ENCODE peak calls at places on chromosome 10, in five cellular contexts. One of them, this sample, is unnamed.

GRCh38 chr10:124535731-124536495 is 74.3 kb downstream of the LHPP start:
- DNase-seq in GM12878: no peak
- DNase-seq in HepG2: no peak
- DNase-seq in HCT116: no peak
- DNase-seq in SK-N-SH: peak
- DNase-seq in this sample: no peak

GRCh38 chr10:61541960-61542359 is 88.8 kb upstream of the TMEM26 start:
- DNase-seq in HepG2: no peak
- DNase-seq in GM12878: peak
- DNase-seq in HCT116: no peak
- DNase-seq in SK-N-SH: no peak
- DNase-seq in this sample: no peak

GRCh38 chr10:69668722-69669121 is 38.7 kb downstream of the FAM241B start:
- DNase-seq in HepG2: no peak
- DNase-seq in HCT116: no peak
- DNase-seq in GM12878: no peak
- DNase-seq in SK-N-SH: no peak
- DNase-seq in this sample: no peak

GRCh38 chr10:24777191-24777590 is 53.5 kb upstream of the ARHGAP21 start:
- DNase-seq in GM12878: no peak
- DNase-seq in HepG2: no peak
- DNase-seq in HCT116: no peak
- DNase-seq in SK-N-SH: no peak
- DNase-seq in this sample: no peak

GRCh38 chr10:670990-671389 is 18.5 kb downstream of the DIP2C start:
- DNase-seq in SK-N-SH: no peak
- DNase-seq in GM12878: no peak
- DNase-seq in HepG2: no peak
- DNase-seq in HCT116: no peak
- DNase-seq in this sample: no peak

GRCh38 chr10:58511765-58512469 is 755 bp upstream of the BICC1 start:
- DNase-seq in SK-N-SH: peak
- DNase-seq in HCT116: no peak
- DNase-seq in HepG2: peak
- DNase-seq in GM12878: no peak
- DNase-seq in this sample: no peak

GRCh38 chr10:76190871-76191270 is 759.4 kb downstream of the LRMDA start:
- DNase-seq in GM12878: no peak
- DNase-seq in SK-N-SH: no peak
- DNase-seq in HCT116: no peak
- DNase-seq in HepG2: no peak
- DNase-seq in this sample: no peak

GRCh38 chr10:79046991-79047874 is 21.5 kb upstream of the ZMIZ1 start:
- DNase-seq in HCT116: no peak
- DNase-seq in HepG2: no peak
- DNase-seq in GM12878: no peak
- DNase-seq in SK-N-SH: no peak
- DNase-seq in this sample: no peak

GRCh38 chr10:3091346-3091787 is 24.0 kb downstream of the PFKP start:
- DNase-seq in GM12878: no peak
- DNase-seq in HCT116: peak
- DNase-seq in SK-N-SH: no peak
- DNase-seq in HepG2: peak
- DNase-seq in this sample: peak

GRCh38 chr10:74539317-74539716 is 287.1 kb upstream of the KAT6B start:
- DNase-seq in HepG2: no peak
- DNase-seq in HCT116: no peak
- DNase-seq in GM12878: no peak
- DNase-seq in SK-N-SH: no peak
- DNase-seq in this sample: no peak

GRCh38 chr10:10389182-10389581 is 628.5 kb upstream of the CELF2 start:
- DNase-seq in HepG2: no peak
- DNase-seq in SK-N-SH: no peak
- DNase-seq in HCT116: no peak
- DNase-seq in GM12878: no peak
- DNase-seq in this sample: no peak

GRCh38 chr10:71187600-71187999 is 24.8 kb upstream of the UNC5B start:
- DNase-seq in HepG2: no peak
- DNase-seq in SK-N-SH: no peak
- DNase-seq in HCT116: no peak
- DNase-seq in GM12878: no peak
- DNase-seq in this sample: no peak

GRCh38 chr10:43594944-43595589 is 11.2 kb upstream of the ZNF485 start:
- DNase-seq in HepG2: no peak
- DNase-seq in SK-N-SH: no peak
- DNase-seq in GM12878: peak
- DNase-seq in HCT116: no peak
- DNase-seq in this sample: no peak

GRCh38 chr10:101134299-101135127 is 3.4 kb downstream of the TLX1 start:
- DNase-seq in GM12878: no peak
- DNase-seq in SK-N-SH: peak
- DNase-seq in HCT116: no peak
- DNase-seq in HepG2: no peak
- DNase-seq in this sample: no peak

GRCh38 chr10:21989453-21990154 is 13.9 kb downstream of the DNAJC1 start:
- DNase-seq in GM12878: no peak
- DNase-seq in HepG2: peak
- DNase-seq in SK-N-SH: peak
- DNase-seq in HCT116: peak
- DNase-seq in this sample: peak

GRCh38 chr10:31808258-31809218 is 120.1 kb downstream of the ARHGAP12 start:
- DNase-seq in SK-N-SH: peak
- DNase-seq in HCT116: peak
- DNase-seq in GM12878: peak
- DNase-seq in HepG2: peak
- DNase-seq in this sample: peak

GRCh38 chr10:70007116-70007820 is 45.4 kb upstream of the MACROH2A2 start:
- DNase-seq in GM12878: no peak
- DNase-seq in HepG2: no peak
- DNase-seq in SK-N-SH: no peak
- DNase-seq in HCT116: no peak
- DNase-seq in this sample: no peak

GRCh38 chr10:70967591-70968588 is 79.5 kb upstream of the PCBD1 start:
- DNase-seq in HepG2: no peak
- DNase-seq in SK-N-SH: no peak
- DNase-seq in HCT116: no peak
- DNase-seq in GM12878: no peak
- DNase-seq in this sample: no peak

GRCh38 chr10:98028168-98028770 is 2.2 kb downstream of the CRTAC1 start:
- DNase-seq in HCT116: peak
- DNase-seq in SK-N-SH: peak
- DNase-seq in GM12878: no peak
- DNase-seq in HepG2: peak
- DNase-seq in this sample: no peak

GRCh38 chr10:36171546-36171945 is 529.5 kb upstream of the FZD8 start:
- DNase-seq in GM12878: no peak
- DNase-seq in HCT116: no peak
- DNase-seq in SK-N-SH: no peak
- DNase-seq in HepG2: no peak
- DNase-seq in this sample: no peak

GRCh38 chr10:96025566-96025965 is 17.8 kb upstream of the CCNJ start:
- DNase-seq in HCT116: peak
- DNase-seq in GM12878: no peak
- DNase-seq in HepG2: peak
- DNase-seq in SK-N-SH: no peak
- DNase-seq in this sample: no peak

GRCh38 chr10:98029149-98030092 is 1.0 kb downstream of the CRTAC1 start:
- DNase-seq in GM12878: no peak
- DNase-seq in HepG2: no peak
- DNase-seq in HCT116: no peak
- DNase-seq in SK-N-SH: peak
- DNase-seq in this sample: no peak

GRCh38 chr10:97050959-97051496 is 134.7 kb downstream of the SLIT1 start:
- DNase-seq in GM12878: no peak
- DNase-seq in HCT116: no peak
- DNase-seq in SK-N-SH: no peak
- DNase-seq in HepG2: no peak
- DNase-seq in this sample: no peak

GRCh38 chr10:5094265-5095205 is at the start of gene AKR1C3:
- DNase-seq in SK-N-SH: peak
- DNase-seq in GM12878: no peak
- DNase-seq in HCT116: peak
- DNase-seq in HepG2: peak
- DNase-seq in this sample: peak

GRCh38 chr10:98013122-98013521 is 17.3 kb downstream of the CRTAC1 start:
- DNase-seq in SK-N-SH: no peak
- DNase-seq in HCT116: no peak
- DNase-seq in HepG2: no peak
- DNase-seq in GM12878: no peak
- DNase-seq in this sample: no peak

GRCh38 chr10:73841526-73842285 is 30.3 kb upstream of the NDST2 start:
- DNase-seq in HepG2: no peak
- DNase-seq in SK-N-SH: no peak
- DNase-seq in HCT116: no peak
- DNase-seq in GM12878: no peak
- DNase-seq in this sample: no peak

GRCh38 chr10:72068901-72069446 is 19.4 kb downstream of the SPOCK2 start:
- DNase-seq in GM12878: no peak
- DNase-seq in SK-N-SH: peak
- DNase-seq in HepG2: peak
- DNase-seq in HCT116: no peak
- DNase-seq in this sample: no peak

GRCh38 chr10:109881481-109881880 is 41.8 kb downstream of the XPNPEP1 start:
- DNase-seq in GM12878: no peak
- DNase-seq in SK-N-SH: no peak
- DNase-seq in HCT116: no peak
- DNase-seq in HepG2: no peak
- DNase-seq in this sample: no peak

GRCh38 chr10:59880019-59880717 is 26.2 kb downstream of the CCDC6 start:
- DNase-seq in SK-N-SH: no peak
- DNase-seq in GM12878: no peak
- DNase-seq in HCT116: no peak
- DNase-seq in HepG2: no peak
- DNase-seq in this sample: no peak

GRCh38 chr10:88152720-88153119 is 289.3 kb downstream of the PTEN start:
- DNase-seq in HCT116: peak
- DNase-seq in HepG2: no peak
- DNase-seq in GM12878: peak
- DNase-seq in SK-N-SH: peak
- DNase-seq in this sample: peak

GRCh38 chr10:75772153-75772887 is 340.9 kb downstream of the LRMDA start:
- DNase-seq in GM12878: no peak
- DNase-seq in HCT116: no peak
- DNase-seq in HepG2: no peak
- DNase-seq in SK-N-SH: no peak
- DNase-seq in this sample: peak

GRCh38 chr10:87860156-87860795 is 3.1 kb downstream of the KLLN start:
- DNase-seq in HCT116: no peak
- DNase-seq in SK-N-SH: peak
- DNase-seq in HepG2: peak
- DNase-seq in GM12878: peak
- DNase-seq in this sample: peak

GRCh38 chr10:68154211-68154497 is 44.9 kb downstream of the MYPN start:
- DNase-seq in HCT116: no peak
- DNase-seq in SK-N-SH: peak
- DNase-seq in HepG2: no peak
- DNase-seq in GM12878: no peak
- DNase-seq in this sample: no peak
- TF ChIP-seq JUND in HCT116: no peak
- TF ChIP-seq JUND in SK-N-SH: no peak
- TF ChIP-seq JUND in HepG2: no peak
- TF ChIP-seq JUND in GM12878: no peak
- TF ChIP-seq JUND in this sample: no peak

GRCh38 chr10:80805343-80806020 is 267.8 kb downstream of the SH2D4B start:
- DNase-seq in GM12878: no peak
- DNase-seq in HepG2: no peak
- DNase-seq in HCT116: no peak
- DNase-seq in SK-N-SH: no peak
- DNase-seq in this sample: no peak
- TF ChIP-seq JUND in GM12878: no peak
- TF ChIP-seq JUND in HepG2: no peak
- TF ChIP-seq JUND in HCT116: no peak
- TF ChIP-seq JUND in SK-N-SH: no peak
- TF ChIP-seq JUND in this sample: no peak

GRCh38 chr10:12481956-12482355 is 132.6 kb downstream of the CAMK1D start:
- DNase-seq in SK-N-SH: no peak
- DNase-seq in GM12878: no peak
- DNase-seq in HepG2: no peak
- DNase-seq in HCT116: no peak
- DNase-seq in this sample: no peak
- TF ChIP-seq JUND in SK-N-SH: no peak
- TF ChIP-seq JUND in GM12878: no peak
- TF ChIP-seq JUND in HepG2: no peak
- TF ChIP-seq JUND in HCT116: no peak
- TF ChIP-seq JUND in this sample: no peak

GRCh38 chr10:45471531-45472310 is 97.7 kb downstream of the ALOX5 start:
- DNase-seq in GM12878: no peak
- DNase-seq in SK-N-SH: no peak
- DNase-seq in HepG2: peak
- DNase-seq in HCT116: no peak
- DNase-seq in this sample: no peak

GRCh38 chr10:45473126-45473525 is 99.1 kb downstream of the ALOX5 start:
- DNase-seq in HepG2: no peak
- DNase-seq in GM12878: no peak
- DNase-seq in SK-N-SH: peak
- DNase-seq in HCT116: no peak
- DNase-seq in this sample: no peak

GRCh38 chr10:45480294-45480693 is 106.3 kb downstream of the ALOX5 start:
- DNase-seq in GM12878: no peak
- DNase-seq in HCT116: no peak
- DNase-seq in HepG2: no peak
- DNase-seq in SK-N-SH: no peak
- DNase-seq in this sample: no peak

DNA sequence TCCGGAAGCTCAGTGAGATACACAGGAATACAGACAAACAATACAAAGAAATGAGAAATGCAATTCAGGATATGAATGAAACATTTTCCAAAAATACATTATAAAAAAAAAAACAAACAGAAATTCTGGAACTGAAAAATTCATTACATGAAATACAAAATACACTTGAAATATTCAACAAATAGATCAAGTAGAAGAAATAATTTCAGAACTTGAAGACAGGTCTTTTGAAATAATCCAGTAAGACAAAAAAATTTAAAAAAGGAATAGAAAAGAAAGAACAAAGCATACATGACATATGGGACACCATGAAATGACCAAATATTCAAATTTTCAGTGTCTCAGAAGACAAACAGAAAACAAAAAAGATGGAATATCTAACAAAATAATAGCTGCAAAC is 102.5 kb downstream of the ALOX5 start:
- DNase-seq in SK-N-SH: no peak
- DNase-seq in HepG2: no peak
- DNase-seq in GM12878: no peak
- DNase-seq in HCT116: no peak
- DNase-seq in this sample: no peak
- TF ChIP-seq JUND in SK-N-SH: no peak
- TF ChIP-seq JUND in HepG2: no peak
- TF ChIP-seq JUND in GM12878: no peak
- TF ChIP-seq JUND in HCT116: no peak
- TF ChIP-seq JUND in this sample: no peak

This sample was measured in T47D.